ENCODE peak calls at places on chromosomes 16 and 17, in six cellular contexts. L, W, C, J, B and V are unnamed samples.

GRCh38 chr16:19389246-19389645 is 28.4 kb upstream of the TMC5 start:
- DNase-seq in B (no peak), C (peak; percentile 5), W (peak; percentile 80), J (no peak), L (peak; percentile 19), V (no peak)

GRCh38 chr16:66359811-66360608 is 6.5 kb upstream of the CDH5 start:
- DNase-seq in B (peak; percentile 55), C (no peak), J (no peak), L (no peak), W (no peak), V (no peak)

GRCh38 chr16:11681526-11681925 is 13.3 kb downstream of the SNN start:
- DNase-seq in C (no peak), J (peak; percentile 5), W (no peak), L (peak; percentile 63), B (peak; percentile 79), V (no peak)

GRCh38 chr17:77875881-77876509 is 82.5 kb upstream of the TNRC6C start:
- DNase-seq in W (no peak), C (no peak), J (no peak), L (no peak), B (no peak), V (no peak)

GRCh38 chr17:66945451-66945850 is 19.1 kb upstream of the CACNG4 start:
- DNase-seq in W (peak; percentile 38), C (no peak), J (no peak), B (peak; percentile 64), L (no peak), V (no peak)

GRCh38 chr17:64150237-64151015 is 20.5 kb upstream of the ERN1 start:
- DNase-seq in L (no peak), W (no peak), J (no peak), B (peak; percentile 81), C (no peak), V (no peak)

GRCh38 chr16:67247698-67248400 is 568 bp upstream of the FHOD1 start:
- DNase-seq in L (no peak), C (no peak), J (no peak), B (no peak), W (no peak), V (no peak)

GRCh38 chr17:60169921-60170817 is 20.4 kb downstream of the CA4 start:
- DNase-seq in L (no peak), W (no peak), J (no peak), B (no peak), C (no peak), V (no peak)

GRCh38 chr16:1713933-1714332 is 7.9 kb downstream of the MAPK8IP3 start:
- DNase-seq in C (no peak), J (no peak), L (peak; percentile 65), B (peak; percentile 48), W (no peak), V (no peak)

GRCh38 chr16:60419859-60420258 is 1616.4 kb downstream of the CDH8 start:
- DNase-seq in C (no peak), B (no peak), L (no peak), J (no peak), W (no peak), V (no peak)

GRCh38 chr16:70725912-70726828 is 40.3 kb upstream of the MTSS2 start:
- DNase-seq in C (no peak), W (peak; percentile 28), L (no peak), J (no peak), B (peak; percentile 78), V (no peak)

GRCh38 chr16:29806096-29806579 is at the start of gene MAZ:
- DNase-seq in B (no peak), L (peak; percentile 83), J (no peak), C (no peak), W (no peak), V (no peak)

DNA sequence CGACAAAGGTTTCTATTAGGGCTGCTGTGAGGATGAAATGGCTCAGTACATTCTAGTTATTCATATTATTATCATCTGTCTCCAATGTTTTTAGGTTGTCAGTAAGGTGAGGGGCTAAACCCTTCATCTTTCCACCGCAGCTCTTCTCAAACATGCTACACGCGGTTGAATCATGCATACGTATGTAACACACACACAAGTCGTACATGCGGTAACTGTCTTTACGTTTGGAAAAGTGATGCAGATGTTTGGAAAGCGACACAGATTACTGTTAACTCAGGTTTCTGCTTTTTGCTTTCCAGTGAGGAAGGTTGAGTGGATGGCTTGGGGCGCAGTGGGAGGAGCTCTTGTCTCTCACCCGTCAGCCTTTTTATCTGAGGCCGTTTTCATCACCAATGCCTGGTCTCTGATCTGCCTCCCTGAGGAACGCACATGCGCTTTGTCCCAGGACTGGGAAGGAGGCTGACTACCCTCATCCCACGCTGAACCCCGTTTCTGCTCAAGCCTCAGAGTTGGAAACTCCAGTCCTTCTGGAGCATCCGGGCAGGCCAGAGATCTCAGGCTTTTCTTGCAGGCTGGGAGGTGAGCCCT is 3.2 kb upstream of the FOXL1 start:
- DNase-seq in B (no peak), C (no peak), J (no peak), L (no peak), W (no peak), V (no peak)
- H3K27me3 ChIP-seq in B (peaks cover 99% of the 10 kb centered on the region), C (peaks cover 24% of the 10 kb centered on the region), J (no peaks in the 10 kb centered on the region), L (no peaks in the 10 kb centered on the region), W (peaks cover 49% of the 10 kb centered on the region), V (peaks cover 32% of the 10 kb centered on the region)

GRCh38 chr16:8958344-8958808 is 5.3 kb downstream of the USP7 start:
- DNase-seq in W (no peak), C (peak; percentile 31), B (peak; percentile 77), J (no peak), L (no peak), V (no peak)

GRCh38 chr16:8957061-8957392 is 6.7 kb downstream of the USP7 start:
- DNase-seq in L (no peak), J (no peak), B (no peak), C (no peak), W (no peak), V (no peak)

GRCh38 chr16:8955828-8956227 is 7.9 kb downstream of the USP7 start:
- DNase-seq in W (no peak), L (no peak), C (no peak), B (no peak), J (no peak), V (no peak)

GRCh38 chr16:8957509-8958157 is 6.1 kb downstream of the USP7 start:
- DNase-seq in L (no peak), C (no peak), W (no peak), B (no peak), J (no peak), V (no peak)

GRCh38 chr16:8956265-8957060 is 7.2 kb downstream of the USP7 start:
- DNase-seq in J (no peak), W (no peak), L (no peak), B (peak; percentile 79), C (no peak), V (no peak)
- H3K4me3 ChIP-seq in J (no peak overlapping the region), W (no peak overlapping the region), L (no peak overlapping the region), B (peak overlapping the region; percentile 35), C (no peak overlapping the region), V (no peak overlapping the region)

GRCh38 chr16:75193730-75194444 is 13.1 kb downstream of the CTRB2 start:
- DNase-seq in C (no peak), B (no peak), L (no peak), J (no peak), W (no peak), V (no peak)
- H3K27me3 ChIP-seq in C (no peaks in the 10 kb centered on the region), B (peaks cover 22% of the 10 kb centered on the region), L (no peaks in the 10 kb centered on the region), J (no peaks in the 10 kb centered on the region), W (no peaks in the 10 kb centered on the region), V (no peaks in the 10 kb centered on the region)

GRCh38 chr16:68843482-68844210 is at the start of gene TANGO6:
- DNase-seq in L (peak; percentile 91), B (peak; percentile 94), C (peak; percentile 85), J (peak; percentile 40), W (peak; percentile 76), V (peak; percentile 81)
- H3K4me3 ChIP-seq in L (peak within 1 kb of the TSS; percentile 78), B (peak within 1 kb of the TSS; percentile 99), C (peak within 1 kb of the TSS; percentile 91), J (peak within 1 kb of the TSS; percentile 97), W (peak within 1 kb of the TSS; percentile 69), V (peak within 1 kb of the TSS; percentile 98)

GRCh38 chr17:82372591-82373452 is 1.3 kb downstream of the UTS2R start:
- DNase-seq in B (peak; percentile 35), J (no peak), W (no peak), C (no peak), L (no peak), V (no peak)
- H3K27me3 ChIP-seq in B (peaks cover 75% of the 10 kb centered on the region), J (peaks cover 14% of the 10 kb centered on the region), W (peaks cover 37% of the 10 kb centered on the region), C (peaks cover 10% of the 10 kb centered on the region), L (no peaks in the 10 kb centered on the region), V (peaks cover 30% of the 10 kb centered on the region)

GRCh38 chr16:54210437-54211081 is 76.0 kb downstream of the IRX3 start:
- DNase-seq in C (no peak), L (no peak), W (no peak), J (no peak), B (no peak), V (no peak)
- H3K4me3 ChIP-seq in C (no peak overlapping the region), L (no peak overlapping the region), W (no peak overlapping the region), J (no peak overlapping the region), B (no peak overlapping the region), V (no peak overlapping the region)

GRCh38 chr17:5344914-5345313 is 62.8 kb downstream of the RABEP1 start:
- DNase-seq in C (no peak), L (peak; percentile 10), W (no peak), B (no peak), J (no peak), V (no peak)
- H3K27me3 ChIP-seq in C (no peaks in the 10 kb centered on the region), L (no peaks in the 10 kb centered on the region), W (no peaks in the 10 kb centered on the region), B (no peaks in the 10 kb centered on the region), J (no peaks in the 10 kb centered on the region), V (no peaks in the 10 kb centered on the region)

DNA sequence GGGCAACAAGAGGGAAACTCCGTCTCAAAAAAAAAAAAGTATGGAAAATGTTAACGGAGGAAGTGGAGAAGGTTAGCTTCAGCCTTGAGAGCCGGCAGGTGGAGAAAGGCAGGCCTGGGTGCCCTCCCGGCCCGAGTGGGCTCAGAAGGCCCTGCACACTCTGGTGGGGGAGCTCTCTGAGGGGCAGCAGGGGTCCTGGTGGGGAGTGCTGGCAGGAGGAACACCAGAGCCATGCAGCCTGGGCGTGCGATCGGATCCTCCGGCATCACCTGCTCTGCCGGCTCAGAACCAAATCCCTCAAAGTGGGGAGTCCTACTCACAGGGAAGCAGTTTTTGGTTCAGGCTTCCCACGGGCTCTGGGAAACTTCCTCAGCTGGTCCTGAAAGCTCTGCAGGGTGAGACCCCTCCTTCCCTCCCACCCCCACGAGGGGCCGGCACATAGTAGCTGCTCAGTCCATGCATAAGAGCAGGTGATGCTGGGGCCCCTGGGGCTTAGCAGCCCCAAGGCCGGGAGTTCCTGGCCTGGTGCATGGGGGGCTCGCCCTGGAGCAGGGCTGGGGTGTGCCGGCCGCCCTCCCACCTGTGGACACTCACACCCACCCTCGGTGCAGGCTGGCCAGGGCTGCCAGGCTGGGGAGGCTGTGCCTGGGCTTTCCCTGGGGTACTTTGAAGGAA is 1.2 kb downstream of the FN3K start:
- DNase-seq in B (peak; percentile 31), W (no peak), J (no peak), L (no peak), C (no peak), V (no peak)
- H3K4me3 ChIP-seq in B (peak overlapping the region; percentile 75), W (no peak overlapping the region), J (no peak overlapping the region), L (no peak overlapping the region), C (no peak overlapping the region), V (no peak overlapping the region)

GRCh38 chr17:81804559-81805399 is 829 bp downstream of the GCGR start:
- DNase-seq in W (no peak), J (no peak), C (no peak), L (no peak), B (no peak), V (no peak)
- H3K27me3 ChIP-seq in W (peaks cover 36% of the 10 kb centered on the region), J (peaks cover 32% of the 10 kb centered on the region), C (peaks cover 24% of the 10 kb centered on the region), L (no peaks in the 10 kb centered on the region), B (peaks cover 81% of the 10 kb centered on the region), V (peaks cover 36% of the 10 kb centered on the region)

DNA sequence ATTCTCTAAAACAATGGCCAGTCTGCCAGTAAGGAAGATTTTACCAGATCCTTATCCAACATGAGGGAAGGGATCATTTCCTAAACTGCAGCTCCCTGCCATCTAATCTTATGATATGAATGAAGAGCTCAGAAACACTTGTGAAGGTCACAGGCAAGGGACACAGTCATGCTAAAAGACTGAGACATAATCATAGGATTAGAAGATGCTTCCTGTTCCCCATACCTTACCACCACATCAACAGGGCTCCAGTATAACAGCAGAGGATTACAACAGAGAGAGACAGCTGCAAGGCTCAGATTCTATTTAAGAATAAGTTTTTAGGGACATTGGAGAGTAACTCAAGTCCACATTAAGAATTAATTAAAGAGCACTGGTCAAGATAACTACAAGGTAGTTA is 93.3 kb downstream of the BRIP1 start:
- DNase-seq in J (no peak), W (no peak), L (no peak), C (no peak), B (no peak), V (no peak)
- H3K4me3 ChIP-seq in J (no peak overlapping the region), W (no peak overlapping the region), L (no peak overlapping the region), C (no peak overlapping the region), B (no peak overlapping the region), V (no peak overlapping the region)